ENCODE peak calls at places on chromosomes 2 and 18, in four cellular contexts. Y is HepG2, I is HCT116, N is SK-N-SH. G is an unnamed sample.

GRCh38 chr2:18788590-18788989 is 199.2 kb upstream of the NT5C1B start:
- DNase-seq in N (no peak), Y (no peak), I (no peak), G (no peak)

GRCh38 chr2:187654535-187654934 is 100.3 kb upstream of the TFPI start:
- DNase-seq in N (no peak), I (no peak), Y (no peak), G (peak)

GRCh38 chr2:126907671-126908070 is 9.0 kb downstream of the TEX51 start:
- DNase-seq in N (peak), I (no peak), Y (no peak), G (no peak)

GRCh38 chr18:63949068-63949737 is at the start of gene HMSD:
- DNase-seq in N (peak), Y (no peak), I (peak), G (peak)

GRCh38 chr2:192535956-192536685 is 341.4 kb upstream of the TMEFF2 start:
- DNase-seq in Y (no peak), I (no peak), N (no peak), G (no peak)

GRCh38 chr18:9753863-9754262 is 45.8 kb downstream of the RAB31 start:
- DNase-seq in Y (no peak), I (no peak), N (no peak), G (no peak)

GRCh38 chr2:157747695-157748370 is 119.2 kb upstream of the ACVR1C start:
- DNase-seq in Y (no peak), N (peak), I (no peak), G (no peak)

GRCh38 chr2:238158807-238159539 is at the start of gene ERFE:
- DNase-seq in I (no peak), Y (no peak), N (peak), G (peak)

GRCh38 chr18:75164479-75164878 is 44.5 kb downstream of the PTGR3 start:
- DNase-seq in N (no peak), Y (no peak), I (no peak), G (no peak)

GRCh38 chr2:9013403-9013802 is 9.9 kb upstream of the MBOAT2 start:
- DNase-seq in I (no peak), N (no peak), Y (no peak), G (no peak)

GRCh38 chr2:56185101-56185581 is 1.4 kb downstream of the CCDC85A start:
- DNase-seq in Y (no peak), N (peak), I (no peak), G (peak)

GRCh38 chr2:182144039-182144779 is 158.6 kb downstream of the PPP1R1C start:
- DNase-seq in N (no peak), I (no peak), Y (no peak), G (no peak)

GRCh38 chr2:96501886-96502810 is 3.0 kb downstream of the NEURL3 start:
- DNase-seq in N (no peak), I (no peak), Y (peak), G (no peak)

DNA sequence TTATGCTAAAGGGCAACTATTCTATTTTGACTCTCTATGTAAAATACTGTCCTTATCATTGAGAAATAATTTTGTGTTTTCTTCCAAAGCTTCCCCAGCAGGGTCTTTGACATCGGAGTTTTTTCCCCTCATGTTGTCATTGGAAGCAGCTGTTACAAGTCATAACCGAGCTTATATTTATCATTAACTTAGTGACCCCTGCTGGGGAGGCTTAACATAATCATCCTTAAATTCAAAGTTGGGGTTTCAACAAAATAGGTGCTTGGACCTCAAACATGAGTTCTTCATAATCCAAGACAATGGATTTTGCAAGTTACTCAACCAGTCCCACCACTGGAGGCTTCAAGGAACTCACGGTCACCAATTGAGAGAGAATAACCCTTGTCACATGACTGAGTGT is 330.9 kb downstream of the DCC start:
- DNase-seq in I (no peak), N (peak), Y (peak), G (peak)
- TF ChIP-seq JUND in I (no peak), N (no peak), Y (no peak), G (no peak)

DNA sequence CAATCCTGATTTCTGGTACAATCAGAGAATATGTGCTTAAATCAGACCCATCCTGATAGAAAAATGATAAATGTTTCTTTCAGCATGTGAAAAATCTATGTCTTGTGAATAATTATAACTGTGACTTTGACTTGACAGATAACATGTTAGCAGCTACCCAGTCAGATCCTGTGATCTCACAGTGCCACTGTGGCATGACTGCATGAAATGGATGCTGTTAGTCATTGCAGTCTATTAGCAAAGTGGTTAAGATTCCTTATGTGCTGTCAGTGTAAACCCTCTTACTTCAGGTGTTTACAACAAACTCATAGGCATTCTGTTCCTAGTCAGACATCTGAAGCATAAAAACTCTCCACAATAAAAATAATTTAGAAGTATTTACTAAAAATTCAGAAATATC is 244.6 kb upstream of the RND3 start:
- DNase-seq in N (peak), Y (no peak), I (no peak), G (no peak)
- TF ChIP-seq JUND in N (no peak), Y (no peak), I (no peak), G (no peak)

GRCh38 chr18:76959605-76960004 is 137.2 kb downstream of the ZNF236 start:
- DNase-seq in Y (no peak), N (no peak), I (no peak), G (no peak)

GRCh38 chr18:76968073-76968472 is 145.7 kb downstream of the ZNF236 start:
- DNase-seq in Y (no peak), I (no peak), N (no peak), G (no peak)

GRCh38 chr18:76962851-76963250 is 140.5 kb downstream of the ZNF236 start:
- DNase-seq in Y (no peak), I (no peak), N (no peak), G (no peak)

GRCh38 chr18:76960528-76961035 is 138.2 kb downstream of the ZNF236 start:
- DNase-seq in N (no peak), Y (no peak), I (no peak), G (no peak)

DNA sequence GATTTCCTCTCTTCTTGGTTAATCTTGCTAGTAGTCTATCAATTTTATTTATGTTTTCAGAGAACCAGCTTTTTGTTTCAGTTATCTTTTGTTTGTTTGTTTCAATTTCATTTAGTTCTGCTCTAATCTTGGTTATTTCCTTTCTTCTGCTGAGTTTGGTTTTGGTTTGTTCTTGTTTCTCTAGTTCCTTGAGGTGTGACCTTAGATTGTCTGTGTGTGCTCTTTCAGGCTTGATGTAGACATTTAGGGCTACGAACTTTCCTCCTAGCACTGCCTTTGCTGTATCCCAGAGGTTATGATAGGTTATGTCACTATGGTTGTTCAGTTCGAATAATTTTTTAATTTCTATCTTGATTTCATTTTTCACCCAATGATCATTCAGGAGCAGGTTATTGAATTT is 141.6 kb downstream of the ZNF236 start:
- DNase-seq in Y (no peak), N (no peak), I (no peak), G (no peak)
- TF ChIP-seq JUND in Y (no peak), N (no peak), I (no peak), G (no peak)

DNA sequence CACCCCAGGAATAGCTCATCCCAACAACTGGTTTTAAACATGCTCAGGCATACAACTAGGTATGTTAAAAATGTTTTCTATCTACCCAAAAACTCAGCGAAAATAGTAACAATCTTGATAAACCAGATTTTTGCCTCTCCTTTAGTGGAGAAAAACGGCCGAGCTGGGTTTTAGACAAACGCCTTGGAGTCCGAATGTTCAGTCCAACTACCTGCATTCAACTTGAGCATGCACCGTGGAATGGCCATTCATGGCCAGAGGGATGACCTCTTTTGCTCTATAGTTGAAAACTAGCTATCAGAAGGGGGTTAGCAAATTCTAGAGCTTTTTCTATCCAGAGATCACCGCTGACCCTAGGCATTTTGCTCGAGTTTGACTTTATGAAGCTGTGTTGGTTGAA is 30.8 kb downstream of the PDIA6 start:
- DNase-seq in Y (no peak), I (no peak), N (no peak), G (no peak)
- TF ChIP-seq JUND in Y (no peak), I (no peak), N (no peak), G (no peak)

GRCh38 chr18:35457140-35457704 is 40.5 kb downstream of the INO80C start:
- DNase-seq in I (no peak), N (no peak), Y (no peak), G (no peak)

GRCh38 chr18:35454803-35455202 is 43.0 kb downstream of the INO80C start:
- DNase-seq in I (no peak), N (no peak), Y (no peak), G (no peak)

GRCh38 chr18:35458677-35459441 is 38.9 kb downstream of the INO80C start:
- DNase-seq in N (no peak), I (peak), Y (peak), G (peak)

GRCh38 chr18:35458271-35458670 is 39.5 kb downstream of the INO80C start:
- DNase-seq in Y (peak), I (no peak), N (no peak), G (no peak)

DNA sequence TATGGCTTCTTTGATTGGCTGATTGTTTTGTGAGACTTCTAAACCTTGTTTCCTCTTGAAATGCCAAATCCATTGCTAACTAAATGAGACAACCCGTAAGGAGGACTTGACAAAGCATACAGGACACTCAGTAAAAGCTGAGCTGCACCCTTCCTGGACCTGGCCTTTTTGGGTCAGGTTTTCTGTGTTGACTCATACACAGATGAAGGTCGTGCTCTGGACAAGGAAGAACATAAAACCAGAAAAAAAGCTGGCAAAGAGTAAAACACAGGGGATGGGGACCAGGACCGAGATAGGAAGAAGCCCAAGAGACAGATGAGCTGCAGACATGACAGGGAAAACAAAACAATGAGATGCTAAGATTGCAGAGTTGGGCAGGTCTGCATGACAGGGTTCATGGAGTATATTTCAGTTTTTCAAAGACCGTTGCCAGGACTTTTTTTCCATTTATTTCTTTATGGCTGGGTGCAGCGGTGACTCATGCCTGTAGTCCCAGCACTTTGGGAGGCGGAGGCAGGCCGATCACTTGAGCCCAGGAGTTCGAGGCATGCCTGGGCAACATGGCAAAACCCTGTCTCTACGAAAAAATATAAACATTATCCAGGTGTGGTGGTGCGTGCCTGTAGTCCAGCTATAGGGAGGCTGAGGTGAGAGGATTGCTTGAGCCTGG is 41.4 kb downstream of the INO80C start:
- DNase-seq in I (peak), N (no peak), Y (no peak), G (no peak)
- TF ChIP-seq JUND in I (peak), N (no peak), Y (no peak), G (no peak)

GRCh38 chr2:61179701-61180639 is 18.0 kb downstream of the C2orf74 start:
- DNase-seq in N (peak), Y (no peak), I (no peak), G (no peak)
- TF ChIP-seq JUND in N (peak), Y (no peak), I (no peak), G (no peak)

DNA sequence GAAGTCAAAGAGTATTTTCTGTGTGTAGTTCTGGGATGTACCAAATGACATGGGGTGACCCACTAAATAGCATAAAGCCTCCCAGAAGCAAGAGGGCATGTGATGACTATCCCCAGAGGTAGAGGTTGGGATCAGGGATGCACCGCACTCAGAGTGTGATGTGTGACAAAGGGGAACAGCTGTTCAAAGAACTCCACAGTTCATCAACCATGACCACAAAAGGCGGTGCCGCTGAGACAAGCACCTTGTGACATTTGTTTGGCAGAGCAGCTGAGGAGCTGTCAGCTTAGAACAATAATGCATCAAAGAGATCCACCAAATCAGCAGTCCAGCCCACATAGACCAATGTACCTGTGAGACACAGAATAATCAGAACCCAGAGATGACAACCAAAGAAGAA is 81.3 kb downstream of the VWC2L start:
- DNase-seq in Y (no peak), I (no peak), N (no peak), G (no peak)
- TF ChIP-seq JUND in Y (no peak), I (no peak), N (no peak), G (no peak)

G was measured in T47D.